ENCODE peak calls at places on chromosomes 16 and 17, in ten cellular contexts. U is GM10248, W is ovary, O is lower leg skin, G is nephron progenitor cell, M is fibroblast of pulmonary artery, V is GM20000, F is SK-N-SH, A is AG04449, D is PC-3. N is an unnamed sample.

GRCh38 chr16:89322381-89323119 is 105.0 kb downstream of the ZNF778 start:
- DNase-seq in U (no peak), W (peak; percentile 61), O (no peak), G (peak; percentile 46), M (peak; percentile 80), V (no peak), F (peak; percentile 72), A (no peak), D (peak; percentile 68), N (no peak)

GRCh38 chr16:9259914-9260608 is 168.6 kb downstream of the HAPSTR1 start:
- DNase-seq in U (no peak), W (no peak), O (no peak), G (no peak), M (no peak), V (no peak), F (no peak), A (no peak), D (no peak), N (no peak)

GRCh38 chr17:49969134-49969759 is at the start of gene DLX4:
- DNase-seq in U (peak; percentile 62), W (no peak), O (no peak), G (peak; percentile 37), M (no peak), V (peak; percentile 75), F (peak; percentile 71), A (no peak), D (no peak), N (no peak)

GRCh38 chr17:18043491-18043890 is 4.3 kb downstream of the GID4 start:
- DNase-seq in U (no peak), W (no peak), O (no peak), G (no peak), M (peak; percentile 45), V (no peak), F (no peak), A (no peak), D (peak; percentile 61), N (no peak)

GRCh38 chr17:81184596-81184995 is 18.6 kb upstream of the AATK start:
- DNase-seq in U (no peak), W (no peak), O (no peak), G (peak; percentile 68), M (no peak), V (no peak), F (peak; percentile 82), A (no peak), D (no peak), N (no peak)

GRCh38 chr16:74998481-74999207 is at the start of gene ZNRF1:
- DNase-seq in U (peak; percentile 94), W (peak; percentile 78), O (peak; percentile 77), G (peak; percentile 95), M (peak; percentile 82), V (peak; percentile 97), F (peak; percentile 98), A (no peak), D (peak; percentile 75), N (peak; percentile 88)

GRCh38 chr17:39666601-39667261 is 1.5 kb upstream of the PNMT start:
- DNase-seq in U (no peak), W (no peak), O (no peak), G (no peak), M (no peak), V (no peak), F (peak; percentile 53), A (no peak), D (no peak), N (peak; percentile 97)

GRCh38 chr17:37558299-37558698 is 50.9 kb downstream of the SYNRG start:
- DNase-seq in U (no peak), W (no peak), O (no peak), G (no peak), M (no peak), V (no peak), F (no peak), A (no peak), D (no peak), N (no peak)

GRCh38 chr17:560379-560935 is 154.2 kb downstream of the VPS53 start:
- DNase-seq in U (no peak), W (no peak), O (no peak), G (no peak), M (peak; percentile 21), V (no peak), F (no peak), A (no peak), D (peak; percentile 36), N (no peak)

GRCh38 chr16:3503513-3503912 is 2.7 kb downstream of the CLUAP1 start:
- DNase-seq in U (no peak), W (no peak), O (no peak), G (no peak), M (no peak), V (peak; percentile 23), F (no peak), A (no peak), D (no peak), N (peak; percentile 70)

GRCh38 chr17:19766016-19766415 is 17.9 kb upstream of the ALDH3A1 start:
- DNase-seq in U (no peak), W (no peak), O (no peak), G (no peak), M (no peak), V (no peak), F (no peak), A (no peak), D (no peak), N (no peak)

GRCh38 chr17:67071595-67071994 is 27.2 kb downstream of the CACNG1 start:
- DNase-seq in U (no peak), W (no peak), O (no peak), G (no peak), M (no peak), V (no peak), F (no peak), A (no peak), D (no peak), N (no peak)

GRCh38 chr16:2042171-2042570 is 5.5 kb downstream of the NTHL1 start:
- DNase-seq in U (no peak), W (no peak), O (no peak), G (no peak), M (no peak), V (no peak), F (no peak), A (no peak), D (no peak), N (no peak)

GRCh38 chr16:87936375-87937230 is at the start of gene CA5A:
- DNase-seq in U (no peak), W (no peak), O (no peak), G (no peak), M (no peak), V (no peak), F (no peak), A (no peak), D (no peak), N (no peak)

GRCh38 chr16:17605784-17606183 is 135.0 kb upstream of the XYLT1 start:
- DNase-seq in U (no peak), W (no peak), O (no peak), G (no peak), M (no peak), V (no peak), F (no peak), A (no peak), D (no peak), N (no peak)

GRCh38 chr17:48617515-48618365 is 2.6 kb upstream of the HOXB8 start:
- DNase-seq in U (no peak), W (no peak), O (no peak), G (no peak), M (no peak), V (no peak), F (no peak), A (no peak), D (no peak), N (no peak)

GRCh38 chr16:79601092-79601977 is 798 bp upstream of the MAF start:
- DNase-seq in U (peak; percentile 21), W (peak; percentile 72), O (peak; percentile 54), G (peak; percentile 55), M (peak; percentile 10), V (no peak), F (peak; percentile 48), A (no peak), D (no peak), N (peak; percentile 22)

GRCh38 chr16:71537643-71538042 is 11.4 kb downstream of the CHST4 start:
- DNase-seq in U (peak; percentile 67), W (no peak), O (no peak), G (peak; percentile 52), M (peak; percentile 56), V (peak; percentile 66), F (peak; percentile 36), A (no peak), D (peak; percentile 63), N (peak; percentile 78)
- TF ChIP-seq CTCF in U (peak; percentile 79), W (no peak), O (no peak), G (peak; percentile 64), M (peak; percentile 71), V (peak; percentile 62), F (peak; percentile 59), A (peak; percentile 77), D (peak; percentile 61), N (peak; percentile 72)

GRCh38 chr17:58327363-58328194 is 1.0 kb downstream of the TSPOAP1 start:
- DNase-seq in U (no peak), W (no peak), O (no peak), G (no peak), M (no peak), V (no peak), F (peak; percentile 44), A (no peak), D (no peak), N (no peak)

GRCh38 chr17:58329808-58330543 is 1.4 kb upstream of the TSPOAP1 start:
- DNase-seq in U (no peak), W (no peak), O (no peak), G (no peak), M (no peak), V (no peak), F (no peak), A (no peak), D (no peak), N (no peak)

GRCh38 chr17:58330544-58330996 is 2.0 kb upstream of the TSPOAP1 start:
- DNase-seq in U (no peak), W (no peak), O (no peak), G (no peak), M (no peak), V (no peak), F (peak; percentile 18), A (no peak), D (no peak), N (no peak)

GRCh38 chr17:58328195-58329034 is at the start of gene TSPOAP1:
- DNase-seq in U (peak; percentile 75), W (no peak), O (no peak), G (peak; percentile 77), M (no peak), V (peak; percentile 80), F (peak; percentile 95), A (no peak), D (no peak), N (no peak)

GRCh38 chr17:58329035-58329807 is 626 bp upstream of the TSPOAP1 start:
- DNase-seq in U (peak; percentile 76), W (no peak), O (no peak), G (no peak), M (no peak), V (peak; percentile 81), F (peak; percentile 73), A (no peak), D (no peak), N (no peak)
- TF ChIP-seq CTCF in U (peak; percentile 65), W (no peak), O (no peak), G (peak; percentile 27), M (peak; percentile 16), V (peak; percentile 35), F (peak; percentile 32), A (peak; percentile 30), D (no peak), N (peak; percentile 16)

GRCh38 chr17:77644981-77645380 is 313.5 kb upstream of the TNRC6C start:
- DNase-seq in U (no peak), W (no peak), O (no peak), G (peak; percentile 22), M (no peak), V (no peak), F (no peak), A (no peak), D (no peak), N (no peak)
- TF ChIP-seq CTCF in U (no peak), W (no peak), O (no peak), G (no peak), M (no peak), V (no peak), F (no peak), A (no peak), D (peak; percentile 42), N (no peak)

GRCh38 chr17:41739661-41740352 is 5.4 kb upstream of the HAP1 start:
- DNase-seq in U (no peak), W (no peak), O (no peak), G (no peak), M (peak; percentile 12), V (no peak), F (no peak), A (no peak), D (peak; percentile 87), N (peak; percentile 29)
- TF ChIP-seq CTCF in U (no peak), W (no peak), O (no peak), G (no peak), M (no peak), V (no peak), F (no peak), A (no peak), D (no peak), N (no peak)